ENCODE peak calls at places on chromosomes 13 and 19, in five cellular contexts. Q, G, J, B and N are unnamed samples.

GRCh38 chr13:23701646-23702045 is 131.4 kb downstream of the TNFRSF19 start:
- DNase-seq in G (no peak), B (no peak), Q (no peak), J (no peak), N (no peak)

GRCh38 chr19:33622505-33622808 is 704 bp downstream of the CHST8 start:
- DNase-seq in G (peak; percentile 78), Q (no peak), B (no peak), J (no peak), N (no peak)

GRCh38 chr13:84651288-84651687 is 769.0 kb upstream of the SLITRK1 start:
- DNase-seq in J (no peak), B (no peak), G (no peak), Q (no peak), N (no peak)

GRCh38 chr13:49240017-49240416 is 7.7 kb upstream of the CDADC1 start:
- DNase-seq in B (peak; percentile 30), Q (no peak), J (peak; percentile 24), G (no peak), N (no peak)

GRCh38 chr13:44396963-44397580 is 23.4 kb downstream of the SERP2 start:
- DNase-seq in G (peak; percentile 77), B (peak; percentile 46), Q (no peak), J (no peak), N (no peak)

GRCh38 chr13:40191186-40191980 is 475.1 kb downstream of the FOXO1 start:
- DNase-seq in B (no peak), J (no peak), G (no peak), Q (no peak), N (no peak)

GRCh38 chr19:15154002-15154612 is 46.7 kb downstream of the NOTCH3 start:
- DNase-seq in Q (peak; percentile 36), G (peak; percentile 54), B (peak; percentile 58), J (peak; percentile 37), N (no peak)

GRCh38 chr13:73754727-73755292 is 379.4 kb downstream of the KLF12 start:
- DNase-seq in Q (peak; percentile 4), J (peak; percentile 40), G (peak; percentile 30), B (peak; percentile 29), N (peak; percentile 22)

GRCh38 chr19:20259615-20260014 is 92.6 kb downstream of the ZNF486 start:
- DNase-seq in G (no peak), Q (no peak), B (no peak), J (no peak), N (no peak)

GRCh38 chr13:23679214-23679613 is 109.0 kb downstream of the TNFRSF19 start:
- DNase-seq in B (no peak), J (no peak), Q (no peak), G (no peak), N (no peak)

GRCh38 chr13:97757807-97758206 is 195.7 kb upstream of the IPO5 start:
- DNase-seq in Q (no peak), B (no peak), G (no peak), J (no peak), N (no peak)

GRCh38 chr13:107678075-107678689 is 537.2 kb downstream of the LIG4 start:
- DNase-seq in G (peak; percentile 3), J (no peak), Q (no peak), B (no peak), N (no peak)

GRCh38 chr13:95536629-95537241 is 15.8 kb upstream of the CLDN10 start:
- DNase-seq in G (no peak), B (peak; percentile 11), Q (no peak), J (peak; percentile 15), N (no peak)

GRCh38 chr19:33499671-33500506 is 21.7 kb downstream of the PEPD start:
- DNase-seq in J (no peak), Q (no peak), G (peak; percentile 15), B (no peak), N (no peak)

GRCh38 chr13:48500652-48501197 is 32.2 kb downstream of the RCBTB2 start:
- DNase-seq in J (no peak), G (no peak), B (no peak), Q (no peak), N (no peak)

GRCh38 chr13:82878536-82878935 is 1003.7 kb downstream of the SLITRK1 start:
- DNase-seq in Q (no peak), J (no peak), B (no peak), G (no peak), N (no peak)

DNA sequence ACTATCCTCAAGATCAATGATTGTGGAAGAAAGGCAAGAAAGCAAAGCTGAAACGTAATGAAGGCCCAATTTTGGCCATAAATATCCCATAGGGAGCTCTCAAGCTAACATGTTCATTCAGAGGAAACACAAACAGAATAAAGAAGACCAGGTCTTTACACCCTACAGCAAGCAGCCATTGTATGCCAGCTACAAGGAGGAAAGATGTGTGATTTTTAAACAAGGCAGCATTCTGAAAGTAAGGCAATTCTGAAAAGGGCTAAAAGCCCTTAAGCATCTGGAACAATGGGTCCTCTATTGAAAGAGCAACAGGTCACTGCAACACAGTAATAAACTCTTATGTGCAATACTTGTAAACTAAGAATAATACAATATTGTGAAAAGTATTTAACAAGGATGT is 1002.4 kb downstream of the SLITRK1 start:
- DNase-seq in G (no peak), B (no peak), J (no peak), Q (no peak), N (no peak)
- TF ChIP-seq REST in G (no peak), B (no peak), J (no peak), Q (no peak), N (no peak)

DNA sequence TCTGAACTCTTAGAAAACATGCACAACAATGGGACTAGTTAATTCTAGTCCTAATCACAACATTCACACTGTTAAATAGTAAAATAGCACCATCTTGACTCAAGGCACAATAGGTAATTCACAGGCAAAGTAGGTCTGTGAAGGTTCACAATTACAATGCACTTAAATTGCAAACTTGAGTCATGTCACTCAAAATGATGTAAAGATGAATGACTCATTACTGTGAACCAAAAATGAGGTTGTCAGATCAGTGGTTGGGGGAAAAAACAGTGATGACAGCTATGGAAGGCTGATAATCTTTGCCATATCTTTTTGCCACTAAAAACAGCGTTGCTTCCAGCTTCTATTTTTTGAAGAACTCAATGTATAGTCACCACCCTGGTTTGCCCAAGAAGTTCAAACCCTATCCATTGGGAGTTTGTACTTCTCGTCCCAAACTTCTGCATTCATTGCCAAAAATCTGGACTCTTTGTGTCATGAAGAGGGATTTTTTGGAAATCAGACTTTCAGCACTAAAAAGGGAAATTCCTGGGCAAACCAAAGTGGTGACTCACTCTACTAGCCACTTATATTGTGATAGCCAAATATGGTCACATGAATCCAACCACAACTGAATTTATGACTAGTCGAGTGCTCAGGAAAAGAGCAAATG is 200.9 kb upstream of the TMTC4 start:
- DNase-seq in J (no peak), B (no peak), Q (no peak), G (no peak), N (no peak)
- TF ChIP-seq REST in J (no peak), B (no peak), Q (no peak), G (no peak), N (no peak)

GRCh38 chr13:52827839-52828238 is 20.6 kb downstream of the PCDH8 start:
- DNase-seq in G (peak; percentile 88), J (no peak), Q (no peak), B (no peak), N (no peak)
- TF ChIP-seq REST in G (no peak), J (no peak), Q (no peak), B (no peak), N (no peak)

GRCh38 chr19:409515-410242 is 732 bp upstream of the C2CD4C start:
- DNase-seq in B (no peak), G (peak; percentile 74), J (no peak), Q (peak; percentile 28), N (no peak)
- TF ChIP-seq REST in B (no peak), G (no peak), J (no peak), Q (no peak), N (peak; percentile 66)

DNA sequence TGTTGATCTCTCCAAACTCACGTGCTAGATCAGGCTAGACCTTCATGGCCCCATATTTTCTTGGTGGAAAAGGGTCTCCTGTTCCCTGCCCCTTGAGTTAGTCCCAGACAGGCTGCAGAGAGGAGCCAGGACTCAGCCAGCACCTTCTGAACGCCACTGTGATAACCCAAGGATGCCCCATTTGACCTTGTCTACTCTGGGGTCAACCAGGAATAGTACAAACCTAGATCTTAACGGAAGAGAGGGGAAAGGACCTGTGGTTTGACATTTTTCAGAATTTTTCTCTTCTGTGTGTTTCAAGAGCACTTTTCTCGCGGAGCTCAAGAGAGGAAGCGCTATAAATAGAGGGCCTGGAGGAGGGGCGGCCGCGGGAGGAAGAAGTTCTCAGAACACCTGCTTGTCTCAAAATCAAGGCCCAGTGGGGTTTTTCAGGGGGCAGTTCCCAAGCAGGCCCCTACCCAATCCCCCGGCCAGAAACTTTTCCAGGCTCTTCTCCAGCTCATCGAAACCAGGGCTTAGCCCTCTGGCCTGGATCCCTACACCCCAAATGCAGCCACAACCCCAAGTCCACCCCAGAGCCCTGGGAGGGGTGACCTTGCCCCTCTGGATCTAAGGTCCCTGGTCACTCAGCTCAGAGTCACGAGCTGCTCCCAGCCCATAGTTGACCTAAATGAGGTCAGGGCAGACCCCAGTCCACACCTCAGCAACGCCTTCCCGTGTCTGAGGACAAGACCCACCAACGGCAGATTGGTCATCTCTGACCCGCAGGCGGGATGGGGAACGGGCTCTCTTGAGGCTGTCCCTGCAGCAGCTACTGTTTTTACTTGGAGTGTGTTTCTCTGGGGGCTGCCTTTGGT is 75.6 kb upstream of the TM9SF2 start:
- DNase-seq in G (no peak), Q (no peak), B (no peak), J (no peak), N (no peak)
- TF ChIP-seq REST in G (no peak), Q (no peak), B (no peak), J (no peak), N (no peak)

GRCh38 chr19:3683405-3683865 is 16.8 kb downstream of the PIP5K1C start:
- DNase-seq in J (no peak), B (peak; percentile 70), Q (no peak), G (no peak), N (no peak)

GRCh38 chr19:3680939-3681338 is 19.3 kb downstream of the PIP5K1C start:
- DNase-seq in B (no peak), G (no peak), J (no peak), Q (no peak), N (no peak)

GRCh38 chr19:3682286-3682685 is 18.0 kb downstream of the PIP5K1C start:
- DNase-seq in J (no peak), G (no peak), Q (no peak), B (no peak), N (no peak)

GRCh38 chr19:3683866-3684816 is 16.1 kb downstream of the PIP5K1C start:
- DNase-seq in J (no peak), Q (no peak), B (peak; percentile 79), G (no peak), N (no peak)

GRCh38 chr19:3682741-3683404 is 17.4 kb downstream of the PIP5K1C start:
- DNase-seq in J (no peak), B (peak; percentile 67), Q (no peak), G (peak; percentile 79), N (no peak)
- TF ChIP-seq REST in J (no peak), B (no peak), Q (no peak), G (no peak), N (no peak)